ENCODE peak calls at places on chromosomes 3 and 15, in ten cellular contexts. M, J, R, D, K, X, Q, V, W and Y are unnamed samples.

GRCh38 chr15:40340740-40341400 is at the start of gene CCDC9B:
- DNase-seq in M (peak), R (peak), D (peak), K (peak), Q (peak), V (no peak), W (peak), J (peak), X (peak), Y (peak)

GRCh38 chr3:126264952-126265351 is 84.6 kb upstream of the ALDH1L1 start:
- DNase-seq in K (no peak), J (no peak), V (no peak), W (no peak), M (no peak), R (no peak), X (peak), Q (no peak), D (no peak), Y (no peak)

GRCh38 chr3:59084598-59084997 is 34.8 kb upstream of the CFAP20DC start:
- DNase-seq in Q (no peak), M (no peak), V (no peak), K (no peak), D (no peak), J (no peak), W (no peak), X (no peak), R (no peak), Y (no peak)

GRCh38 chr3:127911421-127911931 is 3.6 kb upstream of the KBTBD12 start:
- DNase-seq in X (peak), J (no peak), D (no peak), Q (peak), V (no peak), W (no peak), K (no peak), M (no peak), R (no peak), Y (no peak)

GRCh38 chr15:29611057-29611456 is 211.2 kb downstream of the TJP1 start:
- DNase-seq in V (no peak), K (no peak), M (no peak), X (no peak), Q (no peak), D (no peak), J (no peak), R (no peak), W (no peak), Y (no peak)

GRCh38 chr3:160402249-160403027 is 3.0 kb downstream of the SMC4 start:
- DNase-seq in Q (no peak), R (no peak), D (no peak), K (no peak), X (no peak), W (no peak), J (no peak), M (no peak), V (no peak), Y (no peak)

GRCh38 chr3:129676985-129677384 is 70.5 kb upstream of the PLXND1 start:
- DNase-seq in R (no peak), Q (no peak), X (no peak), M (no peak), J (no peak), K (no peak), W (no peak), V (no peak), D (no peak), Y (no peak)

GRCh38 chr3:142577701-142578308 is 728 bp downstream of the ATR start:
- DNase-seq in D (no peak), X (no peak), V (no peak), W (no peak), R (no peak), J (no peak), M (no peak), K (no peak), Q (no peak), Y (no peak)

GRCh38 chr3:158458464-158458863 is 112.5 kb upstream of the MLF1 start:
- DNase-seq in R (no peak), Q (no peak), W (no peak), J (no peak), K (no peak), D (no peak), M (no peak), X (no peak), V (no peak), Y (no peak)

GRCh38 chr3:63979093-63979492 is 44.2 kb downstream of the PSMD6 start:
- DNase-seq in V (no peak), M (no peak), X (no peak), W (no peak), J (no peak), D (no peak), K (no peak), Q (no peak), R (no peak), Y (no peak)

GRCh38 chr3:141336672-141337522 is 31.4 kb upstream of the ZBTB38 start:
- DNase-seq in J (no peak), D (peak), R (no peak), M (peak), K (no peak), X (no peak), Q (no peak), V (no peak), W (no peak), Y (no peak)

GRCh38 chr3:58824777-58825176 is 158.2 kb upstream of the FAM3D start:
- DNase-seq in W (no peak), R (no peak), V (no peak), D (no peak), X (no peak), K (no peak), J (no peak), Q (no peak), M (no peak), Y (no peak)

GRCh38 chr3:13420051-13420816 is at the start of gene NUP210:
- DNase-seq in X (no peak), W (no peak), K (no peak), J (peak), R (peak), V (no peak), D (peak), Q (peak), M (peak), Y (peak)

GRCh38 chr3:58333206-58334012 is 717 bp downstream of the PXK start:
- DNase-seq in J (peak), R (peak), K (peak), M (peak), Q (peak), V (no peak), X (peak), W (no peak), D (no peak), Y (peak)

GRCh38 chr15:50162988-50163718 is 18.8 kb upstream of the SLC27A2 start:
- DNase-seq in D (peak), W (no peak), K (no peak), R (no peak), Q (no peak), J (no peak), V (no peak), M (peak), X (no peak), Y (no peak)

GRCh38 chr3:158846803-158847465 is 45.1 kb downstream of the MFSD1 start:
- DNase-seq in J (no peak), Q (no peak), W (no peak), X (no peak), K (no peak), D (no peak), R (no peak), M (no peak), V (no peak), Y (no peak)

GRCh38 chr15:76336254-76337046 is at the start of gene ISL2:
- DNase-seq in V (peak), W (no peak), Q (peak), M (peak), X (peak), K (peak), D (peak), R (peak), J (peak), Y (peak)

GRCh38 chr3:190258634-190259033 is 63.6 kb downstream of the CLDN1 start:
- DNase-seq in X (no peak), M (no peak), R (no peak), Q (no peak), D (peak), W (no peak), V (no peak), J (no peak), K (no peak), Y (no peak)

GRCh38 chr3:24678441-24678865 is 183.8 kb upstream of the THRB start:
- DNase-seq in R (peak), K (no peak), W (no peak), M (no peak), D (no peak), J (no peak), X (no peak), V (no peak), Q (no peak), Y (no peak)

GRCh38 chr3:36653095-36653494 is 111.3 kb downstream of the DCLK3 start:
- DNase-seq in M (peak), Q (no peak), K (no peak), W (no peak), R (no peak), V (no peak), D (no peak), J (no peak), X (no peak), Y (no peak)

GRCh38 chr3:123655400-123655799 is 70.5 kb upstream of the HACD2 start:
- DNase-seq in W (no peak), V (no peak), X (no peak), M (no peak), J (no peak), K (peak), D (no peak), R (no peak), Q (no peak), Y (no peak)

GRCh38 chr15:38610748-38611147 is 46.1 kb upstream of the RASGRP1 start:
- DNase-seq in W (no peak), Q (no peak), K (no peak), D (no peak), J (no peak), X (no peak), R (no peak), V (no peak), M (no peak), Y (no peak)

GRCh38 chr3:173397161-173398110 is at the start of gene NLGN1:
- DNase-seq in D (no peak), J (no peak), R (peak), Q (peak), M (no peak), W (peak), K (peak), X (peak), V (peak), Y (peak)

GRCh38 chr3:55091381-55092225 is 163.7 kb upstream of the LRTM1 start:
- DNase-seq in X (no peak), K (no peak), Q (no peak), R (no peak), M (no peak), J (no peak), D (no peak), V (no peak), W (no peak), Y (no peak)

GRCh38 chr3:64105816-64106215 is 82.5 kb upstream of the PSMD6 start:
- DNase-seq in K (no peak), W (no peak), J (no peak), D (no peak), R (no peak), Q (no peak), M (no peak), V (no peak), X (no peak), Y (no peak)

GRCh38 chr3:52232279-52233107 is 6.5 kb downstream of the TWF2 start:
- DNase-seq in M (no peak), R (no peak), Q (no peak), W (no peak), K (no peak), X (no peak), V (no peak), D (no peak), J (no peak), Y (no peak)

GRCh38 chr15:68205949-68206539 is 912 bp upstream of the CALML4 start:
- DNase-seq in K (peak), M (no peak), V (peak), Q (peak), D (no peak), R (peak), W (no peak), X (no peak), J (peak), Y (no peak)

GRCh38 chr3:168025076-168025475 is 70.6 kb downstream of the GOLIM4 start:
- DNase-seq in W (no peak), M (no peak), J (no peak), R (no peak), V (no peak), D (no peak), Q (no peak), K (no peak), X (no peak), Y (no peak)

GRCh38 chr3:15443826-15444524 is 16.6 kb downstream of the EAF1 start:
- DNase-seq in K (no peak), X (no peak), Q (no peak), V (no peak), J (no peak), D (no peak), R (no peak), W (no peak), M (no peak), Y (no peak)

GRCh38 chr3:105611304-105612192 is 244.8 kb downstream of the ALCAM start:
- DNase-seq in Q (peak), V (no peak), X (no peak), K (no peak), W (no peak), J (no peak), R (no peak), D (no peak), M (no peak), Y (no peak)

GRCh38 chr15:41568350-41569017 is 9.5 kb downstream of the TYRO3 start:
- DNase-seq in V (peak), J (peak), K (no peak), D (peak), W (no peak), X (peak), Q (peak), M (peak), R (no peak), Y (no peak)

GRCh38 chr3:12571986-12572385 is 15.1 kb downstream of the MKRN2 start:
- DNase-seq in R (no peak), D (no peak), X (no peak), M (no peak), J (no peak), W (no peak), V (no peak), K (no peak), Q (no peak), Y (no peak)

GRCh38 chr3:150913174-150913922 is 8.1 kb upstream of the MINDY4B start:
- DNase-seq in Q (no peak), R (no peak), W (no peak), D (no peak), X (no peak), J (no peak), M (no peak), V (no peak), K (no peak), Y (no peak)

GRCh38 chr3:12353796-12354505 is 65.1 kb downstream of the PPARG start:
- DNase-seq in J (no peak), X (no peak), K (no peak), D (no peak), Q (no peak), W (no peak), V (no peak), R (no peak), M (peak), Y (no peak)

DNA sequence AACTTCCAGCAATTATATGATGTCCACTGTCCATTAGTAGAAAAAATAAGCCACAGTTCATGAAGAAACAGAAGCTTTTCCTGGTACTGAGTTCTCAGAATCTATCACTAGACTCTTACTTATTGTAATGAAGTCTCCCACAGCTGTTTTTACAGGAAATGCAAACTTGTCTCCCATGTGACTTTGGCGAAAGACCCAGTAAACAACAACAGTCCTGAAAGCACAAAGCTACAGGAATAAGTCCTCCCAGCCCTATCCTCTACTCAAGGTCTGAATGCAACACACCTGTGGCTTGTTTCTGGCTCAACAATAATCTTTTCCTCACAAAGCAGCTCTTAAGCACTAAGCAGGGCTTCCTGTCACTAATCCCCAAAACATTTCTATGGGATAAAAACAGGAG is 55.8 kb downstream of the EOMES start:
- DNase-seq in Q (no peak), J (no peak), V (no peak), R (no peak), D (no peak), X (no peak), W (no peak), K (no peak), M (no peak), Y (no peak)
- TF ChIP-seq EP300 in Q (no peak), J (no peak), V (no peak), R (no peak), D (no peak), X (no peak), W (no peak), K (no peak), M (no peak), Y (no peak)

DNA sequence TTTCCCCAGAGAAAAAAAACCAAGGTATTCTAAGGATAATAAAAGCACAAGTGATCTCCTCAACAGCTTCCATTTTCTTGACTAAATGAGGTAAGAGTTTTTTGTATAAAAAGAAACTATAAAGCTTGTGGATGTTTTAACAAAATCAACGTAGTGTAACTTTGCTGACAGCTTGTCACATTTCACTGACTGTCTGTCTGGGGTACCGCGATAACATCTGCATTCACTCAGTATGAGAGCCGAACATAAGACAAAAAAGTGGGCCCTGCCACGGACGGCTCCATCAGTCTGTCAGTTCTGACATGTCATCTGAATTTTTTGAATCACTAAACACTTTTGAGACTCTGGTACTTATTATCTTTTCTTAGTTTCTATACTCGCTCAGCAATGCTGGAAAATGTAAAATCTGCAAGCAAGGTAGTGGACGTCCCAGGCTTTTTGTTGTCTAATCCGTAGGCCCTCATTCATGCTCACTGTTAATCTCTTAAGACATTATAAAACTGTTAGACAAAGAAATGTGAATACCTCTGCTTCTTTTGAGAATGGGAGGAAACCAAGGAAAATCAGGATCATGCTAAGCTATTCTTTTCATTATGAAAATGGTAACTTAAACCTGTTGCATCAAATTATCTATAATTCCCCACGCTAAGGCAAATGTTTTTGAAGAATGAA is 307.1 kb downstream of the MECOM start:
- DNase-seq in V (no peak), M (no peak), K (no peak), J (no peak), X (no peak), R (no peak), Q (no peak), D (no peak), W (no peak), Y (no peak)
- TF ChIP-seq EP300 in V (no peak), M (no peak), K (no peak), J (no peak), X (no peak), R (no peak), Q (no peak), D (no peak), W (no peak), Y (no peak)

GRCh38 chr3:120111898-120112297 is 17.7 kb upstream of the GSK3B start:
- DNase-seq in Q (no peak), K (no peak), X (no peak), M (no peak), J (no peak), D (no peak), V (no peak), W (no peak), R (no peak), Y (no peak)
- TF ChIP-seq EP300 in Q (no peak), K (no peak), X (no peak), M (no peak), J (no peak), D (no peak), V (no peak), W (no peak), R (no peak), Y (no peak)

GRCh38 chr15:90143176-90143655 is 40.9 kb upstream of the IDH2 start:
- DNase-seq in X (peak), V (peak), W (no peak), K (peak), M (peak), D (no peak), Q (peak), J (peak), R (peak), Y (peak)
- TF ChIP-seq EP300 in X (no peak), V (no peak), W (no peak), K (no peak), M (no peak), D (no peak), Q (no peak), J (peak), R (no peak), Y (peak)